ENCODE peak calls at places on chromosomes 12 and 14, in seven cellular contexts. F, R, D, C, Z, O and N are unnamed samples.

GRCh38 chr12:45050331-45050750 is 558 bp downstream of the DBX2 start:
- DNase-seq in F (no peak), O (no peak), D (no peak), C (no peak), R (peak; percentile 87), Z (peak; percentile 16), N (no peak)

GRCh38 chr14:103008768-103009342 is 48.5 kb downstream of the CDC42BPB start:
- DNase-seq in C (peak; percentile 58), O (peak; percentile 21), F (peak; percentile 55), R (no peak), D (peak; percentile 48), Z (no peak), N (no peak)

GRCh38 chr14:105492051-105492965 is 1.3 kb downstream of the TEDC1 start:
- DNase-seq in F (no peak), C (no peak), R (peak; percentile 35), D (no peak), Z (no peak), O (no peak), N (peak; percentile 40)

GRCh38 chr14:70515796-70516195 is 19.0 kb downstream of the ADAM20 start:
- DNase-seq in Z (no peak), F (no peak), R (no peak), D (no peak), O (peak; percentile 16), C (no peak), N (no peak)

GRCh38 chr14:74570696-74571095 is 41.3 kb downstream of the LTBP2 start:
- DNase-seq in D (no peak), F (no peak), O (no peak), Z (no peak), C (no peak), R (no peak), N (no peak)

GRCh38 chr12:25725874-25726273 is 172.8 kb upstream of the LMNTD1 start:
- DNase-seq in Z (peak; percentile 91), F (peak; percentile 9), D (peak; percentile 88), R (no peak), C (peak; percentile 86), O (no peak), N (no peak)

GRCh38 chr12:51330186-51330585 is 6.2 kb upstream of the BIN2 start:
- DNase-seq in R (no peak), F (no peak), Z (peak; percentile 61), D (no peak), C (no peak), O (no peak), N (no peak)

GRCh38 chr12:6873094-6874006 is at the start of gene SPSB2:
- DNase-seq in O (peak; percentile 97), Z (peak; percentile 99), F (peak; percentile 93), R (peak; percentile 100), C (peak; percentile 97), D (peak; percentile 96), N (peak; percentile 93)

GRCh38 chr14:24377660-24378059 is 9.7 kb downstream of the NFATC4 start:
- DNase-seq in O (peak; percentile 29), Z (no peak), R (peak; percentile 55), F (no peak), C (no peak), D (no peak), N (no peak)

GRCh38 chr14:39364509-39364908 is 67.7 kb downstream of the FBXO33 start:
- DNase-seq in O (no peak), F (no peak), R (no peak), C (no peak), D (no peak), Z (no peak), N (no peak)

GRCh38 chr14:60977848-60978247 is 3.0 kb downstream of the TRMT5 start:
- DNase-seq in O (no peak), R (no peak), C (peak; percentile 15), D (peak; percentile 12), F (no peak), Z (no peak), N (no peak)

GRCh38 chr12:22635812-22636211 is 10.8 kb downstream of the ETNK1 start:
- DNase-seq in F (peak; percentile 23), R (no peak), D (peak; percentile 51), O (no peak), Z (no peak), C (peak; percentile 54), N (no peak)

GRCh38 chr14:66395300-66395699 is 90.9 kb upstream of the CCDC196 start:
- DNase-seq in F (no peak), Z (no peak), R (peak; percentile 49), O (peak; percentile 24), D (no peak), C (no peak), N (no peak)

GRCh38 chr12:103705098-103705497 is 118.0 kb downstream of the STAB2 start:
- DNase-seq in O (no peak), F (no peak), C (no peak), D (no peak), Z (no peak), R (no peak), N (no peak)

GRCh38 chr12:117105902-117106301 is 6.7 kb upstream of the TESC start:
- DNase-seq in C (no peak), R (no peak), D (no peak), Z (no peak), O (no peak), F (no peak), N (no peak)

GRCh38 chr12:123041811-123042655 is 61.6 kb downstream of the ARL6IP4 start:
- DNase-seq in Z (peak; percentile 74), F (peak; percentile 48), D (peak; percentile 83), C (peak; percentile 69), O (no peak), R (no peak), N (no peak)

DNA sequence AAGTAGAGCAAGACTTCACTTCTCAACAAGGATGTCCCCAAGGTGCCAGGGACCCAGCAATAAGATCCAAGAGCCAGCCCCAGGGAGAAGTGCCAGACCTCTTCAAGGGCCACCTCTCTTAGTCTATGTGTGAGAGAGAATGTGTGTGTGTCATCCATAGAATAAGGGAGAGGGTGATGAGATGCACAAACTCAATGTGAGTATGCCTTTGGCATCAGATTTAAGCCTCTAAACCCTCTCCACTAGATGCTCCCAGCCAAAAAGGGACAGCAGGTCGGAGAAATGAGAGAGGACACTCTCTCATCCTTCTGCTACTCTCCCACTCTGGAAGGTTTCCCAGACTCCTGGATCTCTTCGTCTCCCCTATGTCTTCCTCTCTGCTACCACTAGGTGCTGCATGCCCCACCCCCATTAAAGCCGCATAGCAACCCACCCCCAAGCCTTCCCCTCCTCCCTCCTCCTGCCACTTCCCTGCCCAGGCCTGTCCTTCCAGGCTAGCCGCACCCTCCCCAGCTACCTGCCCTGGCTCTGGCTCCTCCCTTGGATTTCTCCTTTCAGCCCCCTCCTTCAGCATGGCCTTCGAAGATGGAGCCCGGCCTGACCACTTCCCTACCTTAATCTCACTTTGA is 7.6 kb downstream of the RARG start:
- DNase-seq in D (no peak), O (no peak), F (no peak), C (no peak), R (peak; percentile 95), Z (peak; percentile 39), N (no peak)
- TF ChIP-seq CTCF in D (peak; percentile 40), O (no peak), F (peak; percentile 53), C (peak; percentile 28), R (peak; percentile 78), Z (no peak), N (no peak)

DNA sequence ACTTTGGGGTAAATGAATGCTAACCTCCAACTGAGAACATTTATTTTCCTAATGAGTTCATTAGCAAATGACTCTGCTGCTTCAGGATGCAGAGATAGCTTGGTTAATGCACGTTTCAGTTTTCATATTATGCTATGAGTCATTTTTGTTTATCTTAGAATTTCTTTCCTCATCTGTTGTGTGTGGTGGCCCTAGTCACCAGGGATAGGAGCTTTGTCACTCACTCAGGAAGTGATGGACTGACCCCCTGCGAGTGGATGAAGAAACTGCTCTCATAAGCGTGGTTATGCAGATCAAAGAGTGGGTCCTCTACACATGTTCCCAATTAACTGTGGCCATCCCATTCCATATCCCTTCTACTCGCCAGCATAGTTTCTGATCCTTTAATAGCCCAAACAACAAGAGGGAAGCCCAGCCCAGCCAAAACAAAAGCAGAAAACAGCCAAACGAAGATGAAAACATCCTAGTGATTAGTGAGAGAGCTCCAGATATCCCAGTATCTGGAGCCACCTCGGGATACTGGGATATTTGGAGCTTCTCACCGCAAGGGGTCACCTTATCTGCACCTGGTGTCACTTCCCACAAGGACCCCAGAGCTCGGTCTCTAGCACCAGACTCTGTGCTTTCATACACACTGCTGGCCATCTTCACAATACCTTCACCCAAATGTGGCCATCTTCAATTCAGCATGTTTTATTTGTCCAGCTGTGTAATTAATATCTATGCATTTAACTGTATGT is 8.6 kb downstream of the TC2N start:
- DNase-seq in F (peak; percentile 40), C (peak; percentile 41), O (peak; percentile 64), D (peak; percentile 35), R (peak; percentile 75), Z (peak; percentile 92), N (no peak)
- TF ChIP-seq CTCF in F (peak; percentile 0), C (no peak), O (peak; percentile 10), D (no peak), R (peak; percentile 59), Z (no peak), N (no peak)

GRCh38 chr12:93650626-93651025 is 26.5 kb upstream of the CRADD start:
- DNase-seq in O (no peak), F (no peak), D (no peak), R (no peak), C (no peak), Z (no peak), N (no peak)

GRCh38 chr12:93657076-93657475 is 20.1 kb upstream of the CRADD start:
- DNase-seq in F (no peak), O (peak; percentile 14), Z (peak; percentile 26), R (no peak), D (peak; percentile 28), C (peak; percentile 74), N (no peak)

GRCh38 chr12:93653712-93654111 is 23.5 kb upstream of the CRADD start:
- DNase-seq in D (peak; percentile 19), C (no peak), R (no peak), O (no peak), F (no peak), Z (no peak), N (no peak)

GRCh38 chr12:93653079-93653478 is 24.1 kb upstream of the CRADD start:
- DNase-seq in C (no peak), D (no peak), Z (no peak), R (no peak), O (no peak), F (no peak), N (no peak)
- TF ChIP-seq CTCF in C (no peak), D (no peak), Z (no peak), R (no peak), O (no peak), F (no peak), N (no peak)

GRCh38 chr14:43898709-43899108 is 608.4 kb downstream of the FSCB start:
- DNase-seq in O (no peak), Z (no peak), D (no peak), R (no peak), F (no peak), C (no peak), N (no peak)

GRCh38 chr14:43900173-43900655 is 606.9 kb downstream of the FSCB start:
- DNase-seq in C (no peak), O (no peak), Z (no peak), R (peak; percentile 32), D (no peak), F (no peak), N (no peak)

GRCh38 chr14:43896044-43896443 is 611.0 kb downstream of the FSCB start:
- DNase-seq in Z (no peak), F (no peak), R (peak; percentile 59), C (no peak), O (no peak), D (no peak), N (no peak)

DNA sequence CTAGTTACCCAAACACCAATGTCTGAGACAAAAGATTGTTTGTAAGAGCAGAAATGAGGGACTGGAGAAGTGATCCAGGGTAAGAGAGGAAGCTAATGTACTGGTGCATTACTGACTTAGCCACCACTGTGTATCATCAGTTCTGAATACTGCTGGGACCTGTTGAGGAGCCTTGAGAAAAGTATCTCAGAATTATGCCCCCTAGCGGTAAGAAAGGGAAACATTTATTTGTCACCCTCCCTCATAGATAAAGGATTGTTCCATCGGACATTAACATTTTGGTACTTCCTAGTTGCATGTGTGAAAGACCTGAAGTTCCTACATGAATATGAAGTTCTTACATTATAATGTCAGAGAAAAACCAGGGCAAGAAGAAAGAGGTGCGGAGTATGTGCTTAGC is 612.5 kb downstream of the FSCB start:
- DNase-seq in O (peak; percentile 48), Z (no peak), R (peak; percentile 38), C (peak; percentile 18), F (no peak), D (no peak), N (no peak)
- TF ChIP-seq CTCF in O (peak; percentile 28), Z (peak; percentile 5), R (peak; percentile 84), C (peak; percentile 42), F (peak; percentile 33), D (peak; percentile 8), N (peak; percentile 46)